ENCODE peak calls at places on chromosomes 16 and 17, in ten cellular contexts. H is KBM-7; C is Right ventricle myocardium superior; P is CD4-positive, CD25-positive, alpha-beta regulatory T cell; B is activated CD4-positive, alpha-beta T cell treated with anti-CD3 and anti-CD28 coated beads for 24 hours; O is stimulated activated CD4-positive, alpha-beta T cell treated with anti-CD3 and anti-CD28 coated beads, Interleukin-2, amount 100 ng/mL, for 24 hours; V is epithelial cell of esophagus; Z is SHP77; K is HFF-Myc; N is activated T-cell treated with anti-CD3 and anti-CD28 coated beads, Interleukin-2, amount 50 U/mL, for 1 hour. S is an unnamed sample.

GRCh38 chr17:44235583-44235936 is 16.1 kb upstream of the UBTF start:
- DNase-seq in Z (no peak), O (no peak), C (no peak), P (no peak), K (no peak), N (no peak), B (no peak), V (peak), H (no peak), S (no peak)

GRCh38 chr17:16267174-16267573 is 50.2 kb downstream of the PIGL start:
- DNase-seq in O (no peak), H (no peak), C (no peak), P (no peak), B (no peak), V (no peak), Z (no peak), N (no peak), K (no peak), S (no peak)

GRCh38 chr17:21330436-21331160 is 45.6 kb upstream of the KCNJ12 start:
- DNase-seq in P (no peak), K (no peak), O (no peak), Z (no peak), V (no peak), N (no peak), C (peak), H (no peak), B (no peak), S (no peak)

GRCh38 chr17:27239584-27239983 is 54.3 kb upstream of the WSB1 start:
- DNase-seq in V (no peak), P (no peak), C (no peak), N (no peak), B (no peak), Z (no peak), K (no peak), H (no peak), O (no peak), S (no peak)

GRCh38 chr16:86044881-86045600 is 146.1 kb downstream of the IRF8 start:
- DNase-seq in Z (no peak), K (no peak), C (no peak), V (no peak), P (no peak), N (peak), H (peak), O (peak), B (peak), S (no peak)

GRCh38 chr17:6556121-6557039 is at the start of gene PITPNM3:
- DNase-seq in K (no peak), V (peak), Z (no peak), P (no peak), N (no peak), B (no peak), O (no peak), C (no peak), H (no peak), S (no peak)

GRCh38 chr17:79036609-79037008 is 12.6 kb downstream of the C1QTNF1 start:
- DNase-seq in B (no peak), H (no peak), K (peak), N (no peak), O (no peak), V (peak), C (no peak), Z (no peak), P (no peak), S (no peak)

GRCh38 chr16:81036751-81037350 is 1.2 kb downstream of the ATMIN start:
- DNase-seq in H (peak), Z (no peak), O (no peak), K (no peak), C (no peak), P (no peak), N (no peak), B (no peak), V (peak), S (no peak)

S was measured in stimulated activated naive B cell treated with anti-CD40 and anti-IgM and Interleukin-4, amounts not matched to agents 10 μg/mL and 1 μg/mL and 100 μg/mL, for 72 hours.